ENCODE peak calls at places on chromosomes 13 and 19, in nine cellular contexts. C is CD4-positive, alpha-beta memory T cell; I is stimulated activated CD8-positive, alpha-beta memory T cell treated with anti-CD3 and anti-CD28 coated beads, Interleukin-7, amount 100 ng/mL, for 4 hours; T is T1000; X is neural crest cell; D is NCI-H1694 treated with DMSO at 0.1 percent for 48 hours; V is mesothelial cell of epicardium; U is activated CD8-positive, alpha-beta memory T cell treated with anti-CD3 and anti-CD28 coated beads for 1 hour; J is astrocyte of the cerebellum. L is an unnamed sample.

GRCh38 chr13:82480415-82480814 is 1401.9 kb downstream of the SLITRK1 start:
- DNase-seq in C (no peak), I (no peak), T (no peak), X (no peak), D (peak), V (no peak), U (no peak), J (no peak), L (no peak)

GRCh38 chr19:10226376-10227214 is 4.5 kb downstream of the S1PR2 start:
- DNase-seq in C (no peak), I (no peak), T (no peak), X (peak), D (no peak), V (peak), U (no peak), J (no peak), L (no peak)

GRCh38 chr19:1503089-1503924 is 9.5 kb downstream of the ADAMTSL5 start:
- DNase-seq in C (peak), I (peak), T (peak), X (peak), D (no peak), V (no peak), U (peak), J (no peak), L (peak)

GRCh38 chr19:53980553-53981407 is 10.7 kb upstream of the CACNG6 start:
- DNase-seq in C (no peak), I (no peak), T (no peak), X (no peak), D (no peak), V (no peak), U (no peak), J (no peak), L (no peak)

GRCh38 chr19:2261438-2262172 is 5.4 kb upstream of the JSRP1 start:
- DNase-seq in C (peak), I (no peak), T (no peak), X (peak), D (no peak), V (no peak), U (no peak), J (no peak), L (peak)

GRCh38 chr13:44132710-44133109 is 240.9 kb upstream of the SERP2 start:
- DNase-seq in C (no peak), I (no peak), T (no peak), X (no peak), D (no peak), V (no peak), U (no peak), J (no peak), L (no peak)

GRCh38 chr19:10086032-10086903 is at the start of gene SHFL:
- DNase-seq in C (peak), I (peak), T (no peak), X (no peak), D (no peak), V (peak), U (peak), J (peak), L (peak)

GRCh38 chr19:6677924-6678689 is 8.1 kb upstream of the TNFSF14 start:
- DNase-seq in C (peak), I (peak), T (no peak), X (peak), D (no peak), V (no peak), U (no peak), J (no peak), L (no peak)

GRCh38 chr19:6249296-6249695 is 30.5 kb downstream of the MLLT1 start:
- DNase-seq in C (no peak), I (no peak), T (no peak), X (no peak), D (no peak), V (no peak), U (no peak), J (no peak), L (no peak)

GRCh38 chr13:84362777-84363176 is 480.5 kb upstream of the SLITRK1 start:
- DNase-seq in C (no peak), I (no peak), T (no peak), X (no peak), D (no peak), V (no peak), U (no peak), J (no peak), L (no peak)

GRCh38 chr19:5678071-5678682 is 2.1 kb downstream of the MICOS13 start:
- DNase-seq in C (no peak), I (no peak), T (no peak), X (no peak), D (no peak), V (no peak), U (no peak), J (no peak), L (no peak)

GRCh38 chr13:109402976-109403375 is 383.4 kb downstream of the IRS2 start:
- DNase-seq in C (no peak), I (no peak), T (no peak), X (no peak), D (no peak), V (no peak), U (no peak), J (no peak), L (no peak)

GRCh38 chr13:50529154-50529882 is 314.2 kb downstream of the DLEU7 start:
- DNase-seq in C (no peak), I (no peak), T (no peak), X (no peak), D (peak), V (peak), U (no peak), J (peak), L (no peak)

GRCh38 chr13:29846475-29847256 is 3.8 kb downstream of the UBL3 start:
- DNase-seq in C (no peak), I (no peak), T (no peak), X (no peak), D (no peak), V (no peak), U (no peak), J (no peak), L (no peak)

GRCh38 chr13:74040200-74040599 is 94.0 kb downstream of the KLF12 start:
- DNase-seq in C (no peak), I (no peak), T (no peak), X (peak), D (peak), V (peak), U (no peak), J (no peak), L (peak)

GRCh38 chr13:29850213-29850898 is at the start of gene UBL3:
- DNase-seq in C (peak), I (peak), T (peak), X (peak), D (peak), V (peak), U (peak), J (peak), L (peak)

GRCh38 chr19:47776568-47776967 is 1.9 kb upstream of the SELENOW start:
- DNase-seq in C (no peak), I (no peak), T (no peak), X (no peak), D (no peak), V (no peak), U (no peak), J (no peak), L (no peak)

GRCh38 chr13:91639316-91639715 is 240.9 kb downstream of the GPC5 start:
- DNase-seq in C (no peak), I (no peak), T (no peak), X (no peak), D (no peak), V (no peak), U (no peak), J (no peak), L (no peak)

GRCh38 chr13:33312150-33312908 is 26.8 kb upstream of the STARD13 start:
- DNase-seq in C (no peak), I (no peak), T (no peak), X (no peak), D (peak), V (no peak), U (no peak), J (peak), L (no peak)

GRCh38 chr13:100306042-100306441 is 217.1 kb downstream of the PCCA start:
- DNase-seq in C (no peak), I (no peak), T (no peak), X (no peak), D (no peak), V (no peak), U (no peak), J (no peak), L (no peak)

GRCh38 chr19:58406818-58407657 is 1.4 kb upstream of the ZNF584 start:
- DNase-seq in C (no peak), I (no peak), T (no peak), X (no peak), D (no peak), V (no peak), U (no peak), J (no peak), L (no peak)

GRCh38 chr19:3818479-3818878 is 32.3 kb upstream of the MATK start:
- DNase-seq in C (no peak), I (no peak), T (no peak), X (no peak), D (no peak), V (no peak), U (no peak), J (no peak), L (no peak)

GRCh38 chr13:73972503-73972902 is 161.7 kb downstream of the KLF12 start:
- DNase-seq in C (no peak), I (no peak), T (no peak), X (no peak), D (no peak), V (no peak), U (no peak), J (no peak), L (no peak)

GRCh38 chr13:36907801-36908200 is 12.2 kb downstream of the SMAD9 start:
- DNase-seq in C (no peak), I (no peak), T (no peak), X (no peak), D (no peak), V (no peak), U (no peak), J (no peak), L (no peak)

GRCh38 chr19:44694184-44694579 is 4.8 kb upstream of the CEACAM16 start:
- DNase-seq in C (no peak), I (no peak), T (no peak), X (no peak), D (peak), V (no peak), U (no peak), J (no peak), L (no peak)

GRCh38 chr13:106589716-106590115 is 21.8 kb upstream of the ARGLU1 start:
- DNase-seq in C (no peak), I (no peak), T (no peak), X (no peak), D (no peak), V (no peak), U (no peak), J (no peak), L (no peak)

GRCh38 chr19:18049390-18049789 is 37.3 kb downstream of the IL12RB1 start:
- DNase-seq in C (no peak), I (no peak), T (no peak), X (no peak), D (no peak), V (no peak), U (no peak), J (no peak), L (no peak)

GRCh38 chr19:9935409-9936062 is 779 bp downstream of the OLFM2 start:
- DNase-seq in C (no peak), I (no peak), T (no peak), X (no peak), D (no peak), V (no peak), U (no peak), J (no peak), L (peak)

GRCh38 chr19:29855771-29856510 is 44.1 kb downstream of the CCNE1 start:
- DNase-seq in C (no peak), I (no peak), T (no peak), X (no peak), D (peak), V (no peak), U (no peak), J (no peak), L (no peak)

GRCh38 chr19:47545061-47545948 is 27.6 kb downstream of the ZNF541 start:
- DNase-seq in C (no peak), I (no peak), T (no peak), X (no peak), D (no peak), V (no peak), U (no peak), J (no peak), L (no peak)

GRCh38 chr13:79870123-79870522 is 389.2 kb downstream of the NDFIP2 start:
- DNase-seq in C (no peak), I (no peak), T (no peak), X (no peak), D (no peak), V (no peak), U (no peak), J (no peak), L (no peak)

L was measured in GM13977.